ENCODE peak calls at places on chromosomes 2 and 18, in four cellular contexts. One of them, this sample, is unnamed.

GRCh38 chr2:102101844-102102635 is 40.5 kb upstream of the IL1R1 start:
- DNase-seq in K562: no peak
- DNase-seq in HepG2: peak; percentile 56
- DNase-seq in H1: no peak
- DNase-seq in this sample: no peak

GRCh38 chr18:56574827-56575226 is 63.6 kb downstream of the TXNL1 start:
- DNase-seq in K562: no peak
- DNase-seq in HepG2: no peak
- DNase-seq in H1: no peak
- DNase-seq in this sample: no peak

GRCh38 chr18:220708-221107 is 47.1 kb downstream of the THOC1 start:
- DNase-seq in K562: no peak
- DNase-seq in HepG2: no peak
- DNase-seq in H1: no peak
- DNase-seq in this sample: no peak

GRCh38 chr2:118169359-118170005 is 81.2 kb downstream of the INSIG2 start:
- DNase-seq in K562: no peak
- DNase-seq in HepG2: no peak
- DNase-seq in H1: no peak
- DNase-seq in this sample: no peak

GRCh38 chr2:119422521-119422920 is 9.1 kb upstream of the TMEM37 start:
- DNase-seq in K562: no peak
- DNase-seq in HepG2: no peak
- DNase-seq in H1: no peak
- DNase-seq in this sample: no peak

GRCh38 chr2:10162586-10163497 is 40.3 kb downstream of the RRM2 start:
- DNase-seq in K562: peak; percentile 53
- DNase-seq in HepG2: no peak
- DNase-seq in H1: no peak
- DNase-seq in this sample: no peak

GRCh38 chr2:223674998-223675609 is 72.9 kb upstream of the SCG2 start:
- DNase-seq in K562: peak; percentile 24
- DNase-seq in HepG2: peak; percentile 30
- DNase-seq in H1: no peak
- DNase-seq in this sample: peak; percentile 48

GRCh38 chr18:8960740-8961657 is 141.5 kb upstream of the NDUFV2 start:
- DNase-seq in K562: no peak
- DNase-seq in HepG2: peak; percentile 77
- DNase-seq in H1: no peak
- DNase-seq in this sample: peak; percentile 71

GRCh38 chr2:56001992-56002391 is 78.4 kb upstream of the EFEMP1 start:
- DNase-seq in K562: no peak
- DNase-seq in HepG2: no peak
- DNase-seq in H1: no peak
- DNase-seq in this sample: no peak

GRCh38 chr2:36035137-36035536 is 320.4 kb upstream of the CRIM1 start:
- DNase-seq in K562: no peak
- DNase-seq in HepG2: no peak
- DNase-seq in H1: no peak
- DNase-seq in this sample: no peak

GRCh38 chr2:62660582-62661262 is 44.8 kb upstream of the EHBP1 start:
- DNase-seq in K562: no peak
- DNase-seq in HepG2: no peak
- DNase-seq in H1: no peak
- DNase-seq in this sample: no peak
- TF ChIP-seq PHF8 in K562: no peak
- TF ChIP-seq PHF8 in HepG2: no peak
- TF ChIP-seq PHF8 in H1: no peak
- TF ChIP-seq PHF8 in this sample: no peak

DNA sequence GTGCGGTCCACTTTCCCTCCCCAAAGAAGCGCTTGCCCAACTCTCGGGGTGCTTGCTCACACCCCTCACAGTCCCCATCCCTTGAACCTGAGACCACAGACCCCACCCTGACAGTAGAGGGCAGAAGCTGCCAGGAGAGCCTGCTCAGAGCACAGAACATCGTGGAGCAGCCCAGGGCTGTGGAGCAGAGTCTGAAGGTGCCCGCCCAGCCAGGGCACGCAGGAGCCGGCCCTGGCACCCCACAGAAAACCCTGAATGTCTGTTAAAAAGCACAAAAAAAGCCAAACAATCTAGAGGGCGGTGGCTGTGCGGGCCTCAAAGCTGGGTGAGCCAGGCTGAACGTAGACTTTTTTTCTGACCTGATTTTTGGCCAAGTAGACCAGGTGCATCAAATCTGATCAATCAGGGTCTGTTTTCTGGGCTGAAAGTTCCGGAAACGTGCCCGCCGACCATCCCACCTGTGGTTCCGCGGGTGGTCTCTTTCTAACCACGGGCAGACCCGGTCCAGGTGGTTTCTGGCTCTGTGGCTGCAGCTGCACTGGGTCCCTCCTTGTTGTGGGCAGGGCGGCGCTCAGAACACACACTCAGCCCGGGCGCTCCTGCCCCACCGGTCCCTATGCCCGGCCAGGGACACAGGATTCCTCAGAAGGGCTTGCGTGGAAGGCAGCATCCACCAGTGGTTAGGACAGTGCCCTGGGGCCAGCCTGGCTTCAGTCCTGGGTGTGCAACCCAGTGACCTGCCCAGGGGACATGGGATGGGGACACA is 66.3 kb downstream of the SLC66A2 start:
- DNase-seq in K562: no peak
- DNase-seq in HepG2: no peak
- DNase-seq in H1: no peak
- DNase-seq in this sample: no peak
- TF ChIP-seq PHF8 in K562: no peak
- TF ChIP-seq PHF8 in HepG2: no peak
- TF ChIP-seq PHF8 in H1: no peak
- TF ChIP-seq PHF8 in this sample: no peak

DNA sequence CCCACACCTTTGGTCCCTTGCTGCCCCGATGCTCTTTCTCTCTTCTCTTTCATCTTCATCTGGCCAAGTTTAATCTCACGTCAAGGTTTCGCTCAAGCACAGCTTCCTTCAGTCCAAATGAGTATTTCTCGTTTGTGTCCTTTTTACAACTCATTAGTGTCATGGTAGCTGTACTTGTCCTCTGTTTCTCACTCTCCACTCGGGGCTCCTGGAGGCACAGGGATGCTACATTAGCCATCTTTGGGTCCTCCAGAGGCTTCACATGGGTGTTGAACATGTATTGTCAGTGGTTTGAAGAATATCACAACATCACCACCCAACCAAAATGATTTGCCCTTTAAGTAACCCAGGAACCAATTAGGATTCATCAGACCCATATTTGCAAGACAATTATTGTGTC is 30.4 kb downstream of the MYCN start:
- DNase-seq in K562: no peak
- DNase-seq in HepG2: no peak
- DNase-seq in H1: no peak
- DNase-seq in this sample: no peak
- TF ChIP-seq PHF8 in K562: no peak
- TF ChIP-seq PHF8 in HepG2: no peak
- TF ChIP-seq PHF8 in H1: no peak
- TF ChIP-seq PHF8 in this sample: no peak

DNA sequence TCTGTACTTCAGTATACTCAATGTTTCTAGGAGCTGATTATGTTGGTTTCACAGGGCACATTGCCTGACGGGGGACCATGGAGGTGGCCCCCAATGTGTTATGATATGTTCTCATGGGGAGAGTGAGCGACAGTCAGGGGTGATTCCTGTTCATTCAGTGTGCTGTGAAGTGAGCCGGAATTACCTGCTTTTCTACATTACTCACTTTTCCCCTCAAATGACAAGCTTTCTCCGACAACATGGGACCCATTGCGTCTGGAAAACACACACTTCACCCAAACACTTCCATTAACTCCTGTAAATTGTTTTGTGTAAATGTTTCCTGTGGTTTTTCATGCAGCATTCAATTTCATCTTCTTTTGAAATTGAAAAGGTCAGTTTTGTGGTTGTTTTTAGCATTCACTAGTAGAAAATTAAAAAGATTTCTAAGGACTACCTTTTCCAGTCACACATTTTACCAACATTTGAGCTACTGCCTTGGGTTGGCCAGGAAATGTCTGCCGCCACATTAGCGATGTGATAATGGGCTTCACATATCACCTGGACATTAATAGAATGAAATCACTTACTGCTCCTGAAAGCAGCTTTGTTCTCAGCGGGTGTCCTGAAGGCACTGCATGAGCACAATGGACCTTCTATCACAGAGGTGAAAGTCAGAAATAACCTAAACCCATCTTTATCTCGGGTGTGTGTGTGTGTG is 406.5 kb downstream of the MTX2 start:
- DNase-seq in K562: no peak
- DNase-seq in HepG2: no peak
- DNase-seq in H1: no peak
- DNase-seq in this sample: no peak
- TF ChIP-seq PHF8 in K562: no peak
- TF ChIP-seq PHF8 in HepG2: no peak
- TF ChIP-seq PHF8 in H1: no peak
- TF ChIP-seq PHF8 in this sample: no peak

GRCh38 chr18:25097119-25098114 is 254.5 kb downstream of the ZNF521 start:
- DNase-seq in K562: no peak
- DNase-seq in HepG2: no peak
- DNase-seq in H1: no peak
- DNase-seq in this sample: no peak
- TF ChIP-seq PHF8 in K562: no peak
- TF ChIP-seq PHF8 in HepG2: no peak
- TF ChIP-seq PHF8 in H1: no peak
- TF ChIP-seq PHF8 in this sample: no peak